ENCODE peak calls at places on chromosomes 11 and 22, in seven cellular contexts. A, L, Q, F, T, S and P are unnamed samples. For H3K9me3, the result is how much of the 10 kb centered on the place peaks cover.

GRCh38 chr11:104610597-104610996 is 287.7 kb downstream of the CASP12 start:
- DNase-seq in S (no peak), Q (no peak), T (no peak), A (no peak), F (no peak), L (no peak), P (no peak)

GRCh38 chr11:77055913-77056312 is 10.9 kb upstream of the CAPN5 start:
- DNase-seq in A (no peak), L (no peak), T (no peak), S (no peak), F (no peak), Q (no peak), P (no peak)

GRCh38 chr11:121246021-121246768 is 46.4 kb upstream of the SC5D start:
- DNase-seq in F (peak), S (no peak), T (no peak), L (no peak), Q (no peak), A (no peak), P (no peak)

GRCh38 chr11:23359297-23359696 is 499.0 kb upstream of the CCDC179 start:
- DNase-seq in Q (peak), S (no peak), A (no peak), F (no peak), L (no peak), T (no peak), P (peak)

GRCh38 chr11:109109916-109110315 is 312.1 kb upstream of the C11orf87 start:
- DNase-seq in L (no peak), S (no peak), Q (no peak), T (no peak), A (no peak), F (no peak), P (no peak)

GRCh38 chr11:124069429-124070401 is 28.6 kb upstream of the OR10G7 start:
- DNase-seq in A (peak), Q (peak), L (peak), S (no peak), T (peak), F (peak), P (no peak)

GRCh38 chr11:41449483-41450050 is 9.9 kb downstream of the LRRC4C start:
- DNase-seq in S (no peak), A (no peak), T (no peak), L (no peak), F (no peak), Q (no peak), P (no peak)

GRCh38 chr22:44538071-44538470 is 40.0 kb upstream of the RTL6 start:
- DNase-seq in L (no peak), A (peak), T (no peak), Q (no peak), S (no peak), F (no peak), P (no peak)

GRCh38 chr11:30364139-30364875 is 41.4 kb downstream of the ARL14EP start:
- DNase-seq in T (no peak), S (no peak), L (no peak), A (no peak), Q (no peak), F (peak), P (no peak)

GRCh38 chr11:46356911-46357482 is 9.7 kb downstream of the DGKZ start:
- DNase-seq in T (no peak), L (peak), F (no peak), Q (no peak), S (no peak), A (no peak), P (no peak)

GRCh38 chr11:125132071-125132470 is 20.6 kb upstream of the TMEM218 start:
- DNase-seq in A (no peak), T (no peak), Q (no peak), L (no peak), S (no peak), F (no peak), P (no peak)

GRCh38 chr11:61332266-61332822 is 561 bp downstream of the DDB1 start:
- DNase-seq in T (no peak), Q (no peak), L (no peak), S (no peak), F (peak), A (no peak), P (no peak)

GRCh38 chr11:82146789-82147188 is 586.9 kb downstream of the FAM181B start:
- DNase-seq in L (no peak), F (no peak), T (no peak), Q (no peak), A (no peak), S (no peak), P (no peak)

GRCh38 chr11:37811349-37811748 is 1213.3 kb upstream of the RAG2 start:
- DNase-seq in T (no peak), A (no peak), L (no peak), Q (no peak), F (no peak), S (no peak), P (no peak)

GRCh38 chr11:35231074-35231473 is 92.1 kb downstream of the CD44 start:
- DNase-seq in Q (no peak), F (no peak), L (no peak), A (no peak), S (no peak), T (no peak), P (no peak)

GRCh38 chr11:116773203-116774112 is 671 bp upstream of the BUD13 start:
- DNase-seq in Q (no peak), T (no peak), L (no peak), S (no peak), F (no peak), A (no peak), P (no peak)

GRCh38 chr11:93567406-93567819 is 24.2 kb upstream of the SMCO4 start:
- DNase-seq in S (peak), Q (peak), L (peak), F (no peak), A (no peak), T (no peak), P (no peak)

DNA sequence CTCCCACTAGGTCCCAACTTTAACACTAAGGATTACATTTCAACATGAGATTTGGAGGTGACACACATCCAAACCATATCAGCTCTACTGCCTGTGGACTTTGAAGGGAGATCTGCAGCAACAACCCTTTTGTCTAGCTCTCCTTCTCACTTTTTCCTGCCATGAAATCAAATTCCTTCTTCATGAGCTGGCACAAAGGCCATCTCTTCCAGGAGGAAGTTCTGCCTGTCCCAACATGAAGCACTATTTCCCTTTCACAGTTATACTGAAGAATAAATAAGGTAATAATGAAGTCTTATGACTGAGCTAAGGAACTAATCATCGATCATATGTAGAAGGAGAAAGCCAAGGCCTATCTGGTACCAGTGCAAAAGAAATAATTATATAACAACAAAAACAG is 253.5 kb upstream of the TENM4 start:
- DNase-seq in S (no peak), F (no peak), Q (no peak), A (no peak), L (no peak), T (no peak), P (no peak)
- H3K9me3 ChIP-seq in S (under half), F (under half), Q (under half), A (under half), L (under half), T (under half), P (under half)

DNA sequence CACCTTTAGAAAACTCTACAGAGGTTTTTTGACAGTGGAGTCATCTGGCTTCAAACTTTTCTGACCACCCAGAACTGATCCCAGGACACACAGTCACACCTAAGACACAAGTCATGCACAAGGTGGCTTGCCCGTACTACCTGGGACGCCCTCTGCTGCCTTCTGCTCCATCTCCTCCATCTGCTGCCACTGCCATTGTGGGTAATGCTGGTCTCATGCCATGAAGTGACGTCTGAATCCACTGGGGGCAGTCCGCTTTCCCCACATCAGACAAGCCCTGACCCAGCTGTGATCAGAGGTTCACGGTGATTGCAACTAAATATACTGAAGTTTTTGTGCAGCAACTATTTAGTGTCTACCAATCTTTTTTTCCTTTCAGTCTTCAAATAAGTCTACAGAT is 5.4 kb upstream of the NDUFS8 start:
- DNase-seq in S (no peak), T (no peak), F (no peak), A (no peak), Q (no peak), L (no peak), P (no peak)
- TF ChIP-seq CTCF in S (no peak), T (no peak), F (peak), A (no peak), Q (no peak), L (no peak), P (no peak)

DNA sequence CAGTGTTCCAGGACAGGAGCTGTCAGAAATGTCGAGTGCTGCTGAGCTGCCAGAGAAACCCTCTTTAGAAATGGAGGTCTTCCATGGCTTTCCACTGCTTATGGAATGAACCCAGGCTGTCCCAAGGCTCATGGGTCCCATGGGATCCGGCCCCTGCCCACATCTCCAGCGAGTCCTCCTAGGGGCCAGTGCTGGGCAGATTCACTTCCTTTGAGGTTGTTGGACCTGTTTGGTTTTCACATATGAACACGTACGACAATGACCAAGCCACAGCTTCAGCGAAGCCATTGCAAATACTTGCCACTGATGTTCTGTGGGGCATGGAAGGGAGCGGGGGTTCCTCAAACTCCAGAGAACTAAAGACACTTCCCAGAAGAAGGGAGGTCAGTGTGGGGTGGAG is 483.3 kb downstream of the TBC1D22A start:
- DNase-seq in S (no peak), L (no peak), Q (no peak), A (no peak), F (no peak), T (no peak), P (no peak)
- H3K9me3 ChIP-seq in S (under half), L (under half), Q (under half), A (under half), F (under half), T (under half), P (under half)

GRCh38 chr11:12402027-12402426 is 24.7 kb downstream of the PARVA start:
- DNase-seq in L (no peak), A (no peak), F (no peak), Q (no peak), S (no peak), T (no peak), P (no peak)
- TF ChIP-seq CTCF in L (no peak), A (no peak), F (no peak), Q (no peak), S (no peak), T (no peak), P (no peak)

DNA sequence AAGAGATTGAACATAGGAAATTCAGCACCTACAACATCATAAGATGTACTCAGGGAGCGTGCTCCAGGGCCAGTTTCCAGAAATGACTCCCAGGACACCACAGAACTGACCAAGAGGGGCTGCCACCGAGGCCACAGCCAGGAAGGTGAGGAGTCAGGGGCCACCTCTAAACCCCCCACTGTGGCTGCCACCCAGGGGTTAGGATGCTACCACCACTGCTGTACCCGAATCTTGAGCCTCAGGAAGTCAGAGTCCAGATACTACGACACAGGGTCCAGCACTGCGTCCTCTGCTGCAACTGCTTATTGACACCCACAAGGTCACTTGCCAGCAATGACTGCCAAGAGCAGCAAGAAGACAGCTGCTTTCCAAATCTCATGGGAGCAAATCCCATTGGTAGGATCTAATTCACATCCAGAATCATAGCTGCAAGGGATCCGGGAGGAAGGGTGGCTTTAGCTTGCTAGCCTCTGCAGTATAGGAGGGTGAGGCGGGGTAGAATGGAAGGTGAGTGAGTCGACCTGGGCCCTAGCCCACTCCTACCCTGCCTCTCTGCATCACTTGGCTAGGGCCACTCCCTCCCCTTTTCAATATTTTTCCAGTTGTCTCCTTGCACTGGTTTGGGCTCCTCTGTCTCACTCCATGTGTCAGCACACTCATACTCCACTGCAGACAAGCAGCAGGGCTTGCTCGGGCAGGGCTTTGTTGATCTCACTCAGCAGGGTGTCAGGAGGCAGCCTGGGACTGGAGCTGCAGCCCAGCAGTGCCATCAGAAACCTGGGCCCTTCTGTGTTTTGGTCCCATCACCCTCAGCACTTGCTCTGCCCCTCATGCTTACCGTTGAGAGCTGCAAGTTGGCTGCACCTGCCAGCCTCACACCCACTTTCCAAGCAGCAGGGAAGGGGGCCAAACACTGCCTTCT is 18.1 kb upstream of the CYTH4 start:
- DNase-seq in Q (no peak), S (no peak), F (no peak), A (peak), T (peak), L (no peak), P (no peak)
- H3K9me3 ChIP-seq in Q (under half), S (under half), F (under half), A (under half), T (under half), L (under half), P (under half)

DNA sequence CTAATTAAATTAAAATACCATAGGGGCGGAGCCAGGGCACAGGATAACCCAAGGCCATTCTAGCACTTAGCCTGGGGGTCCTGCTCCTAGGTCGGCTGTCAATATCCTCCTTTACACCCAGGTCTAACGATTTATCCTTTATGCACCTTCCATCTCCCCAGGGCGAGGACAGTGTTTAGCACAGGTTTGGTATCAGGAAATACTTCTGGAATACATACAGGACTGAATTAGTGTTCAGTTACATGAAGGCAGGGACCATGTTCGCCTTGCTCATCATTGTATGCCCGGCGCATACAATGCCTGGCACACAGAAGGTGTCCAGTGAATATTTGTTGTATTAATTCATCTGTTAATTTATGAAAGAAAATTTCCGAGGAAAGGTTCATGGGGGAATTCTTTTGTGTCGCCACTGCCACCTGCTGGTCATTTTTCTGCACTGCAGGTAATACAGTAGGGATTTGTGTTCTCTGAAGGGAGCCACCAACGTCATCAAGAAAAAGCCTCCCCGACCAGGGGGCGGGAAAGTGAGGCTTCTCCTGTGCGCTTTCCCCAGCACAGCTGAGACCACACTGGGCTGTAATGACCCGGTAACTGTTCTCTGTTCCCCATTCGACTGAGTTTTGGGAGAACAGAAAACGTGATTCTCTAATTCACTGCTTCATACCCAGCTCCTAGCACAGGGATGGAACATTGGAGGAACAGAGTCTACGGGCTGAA is 68.7 kb upstream of the ASPHD2 start:
- DNase-seq in A (peak), S (peak), Q (peak), F (peak), T (peak), L (peak), P (peak)
- TF ChIP-seq CTCF in A (peak), S (peak), Q (peak), F (peak), T (peak), L (peak), P (peak)

DNA sequence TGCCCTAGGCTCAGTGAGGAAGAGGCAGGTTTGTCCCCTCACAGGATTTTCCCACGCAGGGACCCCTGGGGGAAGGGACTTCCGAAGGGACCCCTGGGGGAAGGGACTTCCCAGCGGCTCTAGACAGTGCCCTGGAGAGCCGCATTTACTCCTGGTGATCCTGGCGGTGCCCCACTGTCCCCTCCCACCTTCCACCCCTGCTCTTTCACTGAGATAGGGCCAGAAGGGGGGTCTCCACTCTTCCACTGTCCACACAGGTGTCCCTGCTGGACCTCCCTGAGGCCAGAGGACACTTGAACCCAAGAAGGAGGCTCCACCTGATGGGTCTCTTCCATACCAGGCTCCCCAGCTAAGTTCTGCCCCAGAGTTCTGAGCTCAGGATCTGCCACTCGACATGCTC is 1333.9 kb downstream of the BRD1 start:
- DNase-seq in Q (no peak), F (no peak), S (no peak), T (no peak), L (no peak), A (no peak), P (no peak)
- H3K9me3 ChIP-seq in Q (under half), F (under half), S (under half), T (under half), L (under half), A (under half), P (under half)

GRCh38 chr11:18722293-18722637 is 3.7 kb downstream of the IGSF22 start:
- DNase-seq in Q (no peak), T (no peak), A (no peak), F (no peak), L (no peak), S (no peak), P (no peak)
- TF ChIP-seq CTCF in Q (no peak), T (peak), A (peak), F (no peak), L (no peak), S (peak), P (no peak)

GRCh38 chr11:28241760-28242159 is 133.6 kb downstream of the METTL15 start:
- DNase-seq in T (no peak), Q (no peak), F (no peak), L (no peak), A (no peak), S (no peak), P (no peak)
- H3K9me3 ChIP-seq in T (under half), Q (under half), F (under half), L (under half), A (under half), S (under half), P (under half)